ENCODE peak calls at places on chromosome 1, in nine cellular contexts. D is SK-N-SH, W is endothelial cell of umbilical vein, P is GM23338, A is K562, G is sigmoid colon, O is breast epithelium, Z is stomach, H is HepG2. V is an unnamed sample.

GRCh38 chr1:7495894-7496293 is 275.2 kb upstream of the VAMP3 start:
- DNase-seq in O (no peak), G (no peak), W (no peak), Z (no peak), A (no peak), H (no peak), P (no peak), D (peak; percentile 74), V (no peak)

GRCh38 chr1:115539061-115539460 is 102.7 kb upstream of the VANGL1 start:
- DNase-seq in W (no peak), P (no peak), A (no peak), G (peak; percentile 66), D (no peak), O (no peak), H (no peak), Z (no peak), V (no peak)

GRCh38 chr1:245489838-245490237 is 335.1 kb downstream of the KIF26B start:
- DNase-seq in A (no peak), D (no peak), H (no peak), W (no peak), P (no peak), Z (no peak), G (no peak), O (no peak), V (no peak)

GRCh38 chr1:235486321-235486720 is 17.9 kb downstream of the B3GALNT2 start:
- DNase-seq in H (no peak), D (no peak), G (no peak), Z (no peak), P (no peak), A (no peak), W (peak; percentile 61), O (no peak), V (no peak)

GRCh38 chr1:110674337-110675059 is at the start of gene KCNA3:
- DNase-seq in Z (peak; percentile 44), G (no peak), H (no peak), D (peak; percentile 89), P (peak; percentile 87), O (no peak), A (no peak), W (no peak), V (no peak)

GRCh38 chr1:219130536-219130935 is 43.1 kb upstream of the LYPLAL1 start:
- DNase-seq in G (no peak), P (no peak), H (no peak), D (no peak), W (no peak), O (no peak), Z (no peak), A (no peak), V (no peak)

GRCh38 chr1:24486296-24487065 is 16.2 kb upstream of the RCAN3 start:
- DNase-seq in O (no peak), A (no peak), W (no peak), G (no peak), P (no peak), D (no peak), H (no peak), Z (no peak), V (peak; percentile 48)

GRCh38 chr1:33338495-33339211 is 17.8 kb upstream of the A3GALT2 start:
- DNase-seq in G (peak; percentile 89), O (peak; percentile 76), P (peak; percentile 63), W (peak; percentile 66), D (no peak), A (peak; percentile 35), H (peak; percentile 28), Z (peak; percentile 65), V (no peak)

GRCh38 chr1:14443164-14443787 is 155.2 kb upstream of the KAZN start:
- DNase-seq in P (no peak), G (no peak), Z (no peak), D (peak; percentile 66), A (peak; percentile 95), W (no peak), H (no peak), O (no peak), V (no peak)

GRCh38 chr1:33880298-33880697 is 16.4 kb downstream of the HMGB4 start:
- DNase-seq in P (no peak), W (no peak), O (no peak), A (no peak), D (no peak), H (no peak), G (no peak), Z (no peak), V (no peak)

GRCh38 chr1:89873757-89874156 is 52.9 kb downstream of the LRRC8D start:
- DNase-seq in D (peak; percentile 7), Z (no peak), W (peak; percentile 76), G (no peak), A (no peak), P (peak; percentile 23), H (no peak), O (no peak), V (no peak)

GRCh38 chr1:159653201-159653600 is 61.2 kb downstream of the CRP start:
- DNase-seq in D (no peak), P (no peak), G (no peak), W (peak; percentile 88), H (no peak), Z (no peak), A (no peak), O (no peak), V (no peak)

GRCh38 chr1:4627353-4627752 is 27.1 kb upstream of the AJAP1 start:
- DNase-seq in O (no peak), P (no peak), Z (no peak), H (no peak), W (no peak), D (peak; percentile 53), A (no peak), G (peak; percentile 49), V (no peak)

GRCh38 chr1:230400007-230400344 is 26.2 kb downstream of the PGBD5 start:
- DNase-seq in A (no peak), D (no peak), W (no peak), Z (no peak), G (no peak), O (no peak), H (no peak), P (peak; percentile 40), V (no peak)

GRCh38 chr1:87017994-87018672 is 103.7 kb downstream of the HS2ST1 start:
- DNase-seq in Z (no peak), H (no peak), D (no peak), G (no peak), A (no peak), W (no peak), P (peak; percentile 11), O (no peak), V (no peak)

GRCh38 chr1:105736349-105736748 is 1320.1 kb upstream of the PRMT6 start:
- DNase-seq in D (no peak), Z (no peak), H (no peak), G (no peak), P (no peak), A (no peak), W (no peak), O (no peak), V (no peak)

GRCh38 chr1:3351300-3352083 is 103.0 kb upstream of the ARHGEF16 start:
- DNase-seq in H (no peak), G (no peak), P (no peak), A (no peak), W (no peak), O (no peak), Z (no peak), D (no peak), V (no peak)

GRCh38 chr1:14571810-14572767 is 26.4 kb upstream of the KAZN start:
- DNase-seq in P (peak; percentile 93), O (no peak), G (no peak), D (peak; percentile 44), Z (no peak), H (no peak), W (no peak), A (peak; percentile 48), V (no peak)

GRCh38 chr1:182217967-182218366 is 156.5 kb upstream of the ZNF648 start:
- DNase-seq in D (no peak), H (no peak), W (no peak), Z (no peak), P (no peak), O (no peak), G (no peak), A (no peak), V (no peak)

GRCh38 chr1:27591622-27592021 is 12.3 kb downstream of the AHDC1 start:
- DNase-seq in W (no peak), A (no peak), G (no peak), Z (no peak), O (no peak), H (no peak), P (no peak), D (no peak), V (no peak)
- H3K4me1 ChIP-seq in W (no peaks in the 10 kb centered on the region), A (peaks cover 17% of the 10 kb centered on the region), G (peaks cover 90% of the 10 kb centered on the region), Z (peaks cover 98% of the 10 kb centered on the region), O (peaks cover 36% of the 10 kb centered on the region), H (peaks cover 56% of the 10 kb centered on the region), P (peaks cover 44% of the 10 kb centered on the region), D (peaks cover 69% of the 10 kb centered on the region), V (peaks cover 93% of the 10 kb centered on the region)

DNA sequence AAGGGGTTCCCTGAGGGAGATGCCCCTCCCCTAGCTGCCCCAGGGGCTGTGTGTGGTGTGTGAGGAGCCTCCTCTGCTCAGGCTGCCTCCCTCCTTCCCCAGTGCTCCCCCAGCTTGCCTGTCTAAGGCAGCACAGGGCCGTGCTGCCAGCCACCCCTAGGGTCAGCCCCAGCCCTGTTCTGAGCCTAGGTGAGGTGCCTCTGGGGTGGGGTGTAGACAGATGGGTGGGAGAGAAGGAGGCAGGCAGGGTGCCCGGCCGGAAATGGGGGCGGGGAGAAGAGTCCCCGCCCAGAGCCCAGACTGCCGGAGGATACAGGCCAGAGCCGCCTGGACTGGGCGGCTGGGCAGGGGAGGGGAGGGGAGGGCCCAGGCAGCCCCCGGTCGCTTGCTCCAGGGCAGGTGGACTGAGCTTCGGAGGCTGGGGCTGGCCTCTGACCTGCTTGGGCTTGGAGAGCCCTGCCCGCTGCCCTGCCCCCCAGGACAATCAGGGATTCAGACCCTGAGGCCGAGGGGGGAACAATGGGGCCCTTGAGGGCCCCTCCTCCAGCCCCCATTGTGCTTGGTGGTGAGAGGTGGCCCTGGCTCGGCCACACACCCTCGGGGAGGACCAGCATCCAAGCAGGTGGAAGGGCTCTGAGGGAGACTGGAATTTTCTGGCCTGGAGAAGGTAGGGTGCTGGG is at the start of gene GJC2:
- DNase-seq in W (no peak), H (peak; percentile 56), Z (no peak), D (peak; percentile 74), O (no peak), A (peak; percentile 79), G (peak; percentile 90), P (peak; percentile 41), V (no peak)
- TF ChIP-seq POLR2AphosphoS5 in W (no peak), H (peak; percentile 32), Z (no peak), D (no peak), O (no peak), A (no peak), G (peak; percentile 65), P (no peak), V (no peak)

GRCh38 chr1:172903581-172904220 is 147.0 kb downstream of the TNFSF18 start:
- DNase-seq in D (no peak), P (no peak), H (no peak), Z (no peak), O (no peak), W (peak; percentile 55), A (no peak), G (no peak), V (no peak)
- H3K4me3 ChIP-seq in D (no peak overlapping the region), P (no peak overlapping the region), H (no peak overlapping the region), Z (no peak overlapping the region), O (no peak overlapping the region), W (no peak overlapping the region), A (no peak overlapping the region), G (no peak overlapping the region), V (no peak overlapping the region)

GRCh38 chr1:46691997-46692790 is 20.5 kb downstream of the TEX38 start:
- DNase-seq in P (no peak), O (no peak), A (no peak), W (no peak), D (no peak), Z (no peak), G (no peak), H (no peak), V (no peak)
- H3K4me1 ChIP-seq in P (no peaks in the 10 kb centered on the region), O (no peaks in the 10 kb centered on the region), A (no peaks in the 10 kb centered on the region), W (peaks cover 25% of the 10 kb centered on the region), D (peaks cover 2% of the 10 kb centered on the region), Z (peaks cover 36% of the 10 kb centered on the region), G (peaks cover 30% of the 10 kb centered on the region), H (peaks cover 11% of the 10 kb centered on the region), V (peaks cover 10% of the 10 kb centered on the region)

GRCh38 chr1:111789666-111790316 is 34.1 kb downstream of the DDX20 start:
- DNase-seq in W (no peak), Z (no peak), D (no peak), G (no peak), A (no peak), O (no peak), P (no peak), H (no peak), V (no peak)
- TF ChIP-seq POLR2AphosphoS5 in W (no peak), Z (no peak), D (no peak), G (no peak), A (no peak), O (no peak), P (no peak), H (no peak), V (no peak)